ENCODE peak calls at places on chromosomes 5 and 9, in four cellular contexts. A is KBM-7; V is stimulated activated CD4-positive, alpha-beta T cell treated with anti-CD3 and anti-CD28 coated beads, Interleukin-1b, Interleukin-23, amount 100 ng/mL, for 24 hours; B is renal cortical epithelial cell. P is an unnamed sample.

GRCh38 chr9:2798423-2798822 is 45.5 kb downstream of the PUM3 start:
- DNase-seq in B (no peak), A (no peak), V (no peak), P (no peak)

GRCh38 chr5:163687421-163687820 is 182.0 kb downstream of the MAT2B start:
- DNase-seq in B (no peak), V (no peak), A (no peak), P (no peak)

GRCh38 chr5:150105898-150106615 is 19.7 kb upstream of the CSF1R start:
- DNase-seq in A (no peak), V (no peak), B (no peak), P (no peak)

GRCh38 chr5:55232194-55232984 is 1.0 kb downstream of the CCNO start:
- DNase-seq in V (no peak), A (peak), B (peak), P (peak)

GRCh38 chr9:135662758-135663450 is at the start of gene LCN9:
- DNase-seq in A (no peak), B (no peak), V (no peak), P (no peak)

GRCh38 chr9:83538172-83538889 is at the start of gene FRMD3:
- DNase-seq in A (peak), V (peak), B (peak), P (no peak)

GRCh38 chr9:91949946-91950664 is at the start of gene ROR2:
- DNase-seq in V (peak), A (peak), B (no peak), P (peak)

GRCh38 chr9:133803028-133803585 is 65.0 kb upstream of the SARDH start:
- DNase-seq in V (no peak), A (no peak), B (peak), P (no peak)

GRCh38 chr9:114775981-114776380 is 29.9 kb downstream of the TNFSF15 start:
- DNase-seq in B (peak), A (no peak), V (no peak), P (no peak)

GRCh38 chr9:82621446-82621845 is 441.5 kb downstream of the RASEF start:
- DNase-seq in B (no peak), A (no peak), V (no peak), P (no peak)

GRCh38 chr9:87336407-87336806 is 161.3 kb upstream of the DAPK1 start:
- DNase-seq in B (peak), A (peak), V (no peak), P (peak)

GRCh38 chr9:447230-448025 is 232.8 kb downstream of the DOCK8 start:
- DNase-seq in A (no peak), B (peak), V (peak), P (peak)

GRCh38 chr9:135343733-135344522 is 135.7 kb upstream of the PPP1R26 start:
- DNase-seq in B (no peak), V (peak), A (peak), P (peak)

GRCh38 chr9:22413884-22414283 is 32.7 kb upstream of the DMRTA1 start:
- DNase-seq in B (no peak), V (no peak), A (no peak), P (peak)

GRCh38 chr5:149749481-149750365 is 19.6 kb downstream of the PPARGC1B start:
- DNase-seq in A (no peak), B (peak), V (no peak), P (no peak)

P was measured in OCI-M1.